ENCODE peak calls at places on chromosomes 3 and 15, in eight cellular contexts. A, R, I, B, V, U, S and J are unnamed samples.

GRCh38 chr15:62770752-62771151 is 271.8 kb upstream of the TPM1 start:
- DNase-seq in V (peak), U (no peak), B (peak), I (no peak), S (peak), A (peak), R (peak), J (peak)

GRCh38 chr3:12194209-12194608 is 35.5 kb upstream of the TIMP4 start:
- DNase-seq in A (peak), I (no peak), U (no peak), S (peak), B (peak), R (peak), V (peak), J (peak)

GRCh38 chr3:55720614-55721013 is 233.5 kb upstream of the WNT5A start:
- DNase-seq in S (peak), V (peak), B (no peak), U (no peak), A (no peak), R (peak), I (no peak), J (peak)

GRCh38 chr15:37056168-37056893 is 44.0 kb downstream of the MEIS2 start:
- DNase-seq in I (no peak), A (no peak), B (no peak), S (no peak), V (no peak), R (peak), U (no peak), J (no peak)

GRCh38 chr15:81749667-81750360 is 296.0 kb downstream of the MEX3B start:
- DNase-seq in I (no peak), V (no peak), R (no peak), A (no peak), S (no peak), B (no peak), U (no peak), J (no peak)

GRCh38 chr3:170493712-170494182 is 75.1 kb downstream of the CLDN11 start:
- DNase-seq in S (peak), U (no peak), I (no peak), B (no peak), R (peak), V (peak), A (no peak), J (peak)

GRCh38 chr3:113136071-113136470 is 75.3 kb upstream of the BOC start:
- DNase-seq in R (peak), U (no peak), S (peak), V (peak), B (no peak), I (no peak), A (peak), J (peak)

GRCh38 chr3:122681294-122682015 is 816 bp downstream of the PARP14 start:
- DNase-seq in V (no peak), U (no peak), A (no peak), I (peak), S (peak), B (no peak), R (no peak), J (no peak)

GRCh38 chr15:96728591-96728990 is 398.1 kb downstream of the NR2F2 start:
- DNase-seq in U (no peak), S (no peak), V (no peak), B (no peak), R (peak), A (no peak), I (no peak), J (no peak)

GRCh38 chr3:128297401-128298138 is 144.3 kb downstream of the EEFSEC start:
- DNase-seq in S (no peak), A (no peak), R (peak), U (peak), V (peak), I (no peak), B (no peak), J (peak)

GRCh38 chr15:31974855-31975421 is 55.4 kb upstream of the CHRNA7 start:
- DNase-seq in S (peak), R (no peak), B (no peak), A (no peak), I (no peak), U (no peak), V (no peak), J (peak)

GRCh38 chr3:61157414-61157813 is 93.8 kb downstream of the FHIT start:
- DNase-seq in B (no peak), I (no peak), S (no peak), U (no peak), A (no peak), R (no peak), V (no peak), J (no peak)

GRCh38 chr3:186782542-186783069 is 771 bp upstream of the EIF4A2 start:
- DNase-seq in S (no peak), U (no peak), I (no peak), A (no peak), B (no peak), R (no peak), V (no peak), J (peak)

GRCh38 chr15:100687532-100688215 is 85.3 kb downstream of the ASB7 start:
- DNase-seq in B (peak), V (peak), R (peak), S (peak), A (no peak), I (no peak), U (no peak), J (peak)

GRCh38 chr15:26073430-26074333 is 210.6 kb upstream of the ATP10A start:
- DNase-seq in U (no peak), S (no peak), V (no peak), A (no peak), B (no peak), I (no peak), R (no peak), J (no peak)

GRCh38 chr15:83848315-83849050 is 194.6 kb downstream of the ADAMTSL3 start:
- DNase-seq in I (no peak), B (peak), V (peak), U (no peak), R (peak), A (no peak), S (peak), J (peak)

GRCh38 chr3:101936419-101937331 is 87.4 kb downstream of the NFKBIZ start:
- DNase-seq in A (no peak), B (peak), U (no peak), I (no peak), R (peak), S (peak), V (peak), J (peak)

GRCh38 chr3:3119393-3119851 is 7.3 kb upstream of the TRNT1 start:
- DNase-seq in R (no peak), S (no peak), A (no peak), U (no peak), V (no peak), I (no peak), B (no peak), J (peak)

GRCh38 chr15:70505411-70505919 is 257.9 kb downstream of the UACA start:
- DNase-seq in V (peak), U (no peak), I (peak), S (peak), A (peak), B (peak), R (peak), J (peak)

GRCh38 chr3:176149567-176149966 is 1047.7 kb downstream of the TBL1XR1 start:
- DNase-seq in B (no peak), I (no peak), U (no peak), V (no peak), R (no peak), A (no peak), S (no peak), J (no peak)

GRCh38 chr15:72197045-72197459 is 535 bp downstream of the GRAMD2A start:
- DNase-seq in U (no peak), S (no peak), V (peak), B (no peak), I (no peak), R (peak), A (no peak), J (no peak)

GRCh38 chr3:99565316-99565715 is 73.1 kb upstream of the COL8A1 start:
- DNase-seq in B (no peak), U (no peak), A (no peak), I (no peak), V (no peak), R (no peak), S (no peak), J (peak)

GRCh38 chr3:194489736-194490612 is 3.2 kb upstream of the ATP13A3 start:
- DNase-seq in B (no peak), U (peak), A (no peak), V (no peak), S (peak), I (no peak), R (peak), J (peak)

GRCh38 chr3:44825264-44825925 is 36.3 kb upstream of the TMEM42 start:
- DNase-seq in I (no peak), A (no peak), S (peak), V (peak), R (peak), U (no peak), B (peak), J (peak)

GRCh38 chr3:193132923-193133463 is 108.0 kb upstream of the PLAAT1 start:
- DNase-seq in S (no peak), V (no peak), B (no peak), A (no peak), I (no peak), R (peak), U (no peak), J (peak)

GRCh38 chr3:120418866-120419490 is 31.8 kb downstream of the FSTL1 start:
- DNase-seq in U (peak), S (no peak), B (no peak), A (peak), I (no peak), V (peak), R (peak), J (no peak)

GRCh38 chr3:188801393-188801792 is 370.4 kb upstream of the TPRG1 start:
- DNase-seq in V (no peak), B (no peak), R (no peak), U (no peak), A (no peak), S (no peak), I (no peak), J (no peak)

GRCh38 chr3:132537297-132537696 is 59.8 kb upstream of the ACKR4 start:
- DNase-seq in S (no peak), A (no peak), U (no peak), I (no peak), B (no peak), V (no peak), R (no peak), J (no peak)
- TF ChIP-seq CTCF in S (peak), A (no peak), U (no peak), I (no peak), B (no peak), V (no peak), R (no peak), J (peak)

DNA sequence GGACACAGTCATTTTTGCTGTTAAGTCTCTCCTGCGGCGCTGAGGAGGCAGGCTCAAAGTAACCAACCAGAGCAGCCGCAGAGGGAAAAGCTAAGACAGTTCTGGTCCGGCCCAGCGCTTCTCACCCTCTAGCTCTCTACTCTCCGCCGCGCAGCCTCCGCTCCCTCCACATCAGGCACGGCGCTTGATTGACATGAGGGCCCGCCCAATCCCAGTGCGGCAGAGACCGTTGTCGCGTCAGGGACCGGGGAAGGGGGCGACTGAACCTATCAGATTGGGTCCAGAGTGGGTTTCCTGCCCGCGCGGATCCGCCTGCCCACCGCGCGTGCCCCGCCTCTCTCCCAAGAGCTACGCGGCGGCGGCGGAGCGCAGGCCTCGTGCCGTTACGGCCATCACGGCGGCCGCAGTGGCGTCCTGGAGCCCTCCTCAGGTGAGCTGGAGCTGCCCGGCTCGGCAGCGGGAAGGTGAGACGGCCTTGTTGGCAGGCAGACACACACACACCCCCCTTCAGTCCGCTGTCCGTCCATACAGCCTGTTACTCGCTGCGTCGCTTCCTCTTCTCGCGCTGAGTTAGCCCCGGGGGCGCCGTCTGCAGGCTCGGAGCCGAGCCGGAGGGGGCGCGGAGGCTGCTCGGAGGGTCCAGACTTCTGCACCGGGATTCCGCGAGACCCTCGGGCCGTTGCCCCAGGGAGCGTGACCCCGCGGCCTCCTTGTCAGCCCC is at the start of gene NCK1:
- DNase-seq in S (peak), U (peak), B (peak), A (peak), I (peak), V (peak), R (peak), J (peak)
- TF ChIP-seq CTCF in S (no peak), U (no peak), B (peak), A (no peak), I (no peak), V (peak), R (no peak), J (peak)

DNA sequence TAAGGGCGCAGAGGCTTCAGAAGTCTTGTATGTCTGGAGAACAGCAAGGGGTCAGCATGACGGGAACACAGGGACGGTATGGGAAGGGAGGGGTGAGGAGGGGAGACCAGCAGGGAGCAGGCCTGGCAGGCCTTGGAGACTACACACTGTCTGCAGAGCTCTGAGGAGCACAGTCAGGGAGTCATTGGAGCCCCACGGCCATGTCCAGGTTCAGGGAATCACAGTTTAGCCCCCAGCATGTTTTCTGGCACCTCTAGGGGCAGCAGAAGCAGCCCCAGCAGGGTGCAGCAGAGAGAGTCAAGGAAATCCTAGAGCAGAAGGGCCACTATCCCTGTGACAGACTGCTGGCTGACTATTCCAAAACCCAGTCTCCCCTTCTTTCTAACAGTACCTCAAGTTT is 3.2 kb downstream of the LAMP3 start:
- DNase-seq in I (no peak), V (no peak), B (no peak), R (no peak), U (no peak), A (no peak), S (no peak), J (no peak)
- TF ChIP-seq CTCF in I (no peak), V (peak), B (peak), R (no peak), U (no peak), A (no peak), S (peak), J (peak)

GRCh38 chr3:172129868-172130751 is 90.7 kb downstream of the FNDC3B start:
- DNase-seq in U (peak), R (peak), S (peak), A (peak), V (peak), I (peak), B (peak), J (peak)
- TF ChIP-seq CTCF in U (no peak), R (no peak), S (no peak), A (no peak), V (no peak), I (no peak), B (no peak), J (no peak)